ENCODE peak calls at places on chromosomes 7 and 10, in six cellular contexts. X, W, P, T, R and U are unnamed samples.

GRCh38 chr10:49139000-49139865 is 5.4 kb upstream of the FAM170B start:
- DNase-seq in X (no peak), W (peak), P (no peak), T (no peak), R (no peak), U (no peak)

GRCh38 chr10:1369665-1370064 is 313.5 kb downstream of the WDR37 start:
- DNase-seq in R (no peak), X (no peak), P (no peak), W (no peak), T (peak), U (no peak)

GRCh38 chr10:19549503-19549902 is 266.7 kb upstream of the PLXDC2 start:
- DNase-seq in P (no peak), X (no peak), R (no peak), T (no peak), W (peak), U (no peak)

GRCh38 chr10:6737758-6738463 is 157.8 kb upstream of the PRKCQ start:
- DNase-seq in P (no peak), W (peak), R (no peak), T (no peak), X (no peak), U (no peak)

GRCh38 chr10:102449321-102450123 is 1.8 kb downstream of the C10orf95 start:
- DNase-seq in R (peak), W (peak), T (peak), P (peak), X (peak), U (peak)

GRCh38 chr7:1106063-1106782 is 18.3 kb downstream of the GPER1 start:
- DNase-seq in R (no peak), W (no peak), T (no peak), X (no peak), P (peak), U (peak)

GRCh38 chr7:142498364-142498763 is 240.5 kb upstream of the PRSS58 start:
- DNase-seq in W (no peak), T (no peak), X (no peak), P (no peak), R (no peak), U (no peak)

GRCh38 chr10:1209355-1209979 is 153.3 kb downstream of the WDR37 start:
- DNase-seq in R (no peak), W (no peak), T (no peak), X (no peak), P (no peak), U (no peak)

GRCh38 chr10:75658036-75658435 is 226.6 kb downstream of the LRMDA start:
- DNase-seq in R (no peak), W (no peak), T (no peak), P (no peak), X (no peak), U (no peak)

DNA sequence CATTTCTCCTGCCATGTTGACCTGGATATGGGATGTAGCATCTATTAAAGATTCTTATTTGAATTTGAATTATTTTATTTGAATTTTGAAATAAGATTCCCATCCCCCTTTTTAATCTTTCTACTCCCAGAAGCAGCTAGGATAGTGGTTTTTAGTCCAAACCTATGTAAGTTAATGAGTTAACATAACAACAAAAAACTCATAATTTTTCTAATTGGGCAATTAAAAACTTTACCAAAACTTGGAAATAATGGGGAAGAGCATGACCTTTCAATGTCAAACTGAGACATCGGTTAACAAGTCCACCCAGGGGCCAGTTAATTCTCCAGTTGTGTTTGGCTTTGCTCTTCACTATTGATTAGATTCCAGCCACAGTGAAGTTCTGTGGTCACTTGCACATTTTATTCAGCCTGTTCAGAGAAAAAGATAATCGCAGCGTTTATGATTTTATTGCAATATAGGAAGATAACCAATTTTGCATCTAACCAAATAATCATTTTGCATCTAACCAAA is 1.2 kb upstream of the FAM13C start:
- DNase-seq in T (no peak), R (no peak), X (no peak), P (no peak), W (no peak), U (no peak)
- H3K4me3 ChIP-seq in T (peak), R (peak), X (peak), P (peak), W (peak), U (peak)

DNA sequence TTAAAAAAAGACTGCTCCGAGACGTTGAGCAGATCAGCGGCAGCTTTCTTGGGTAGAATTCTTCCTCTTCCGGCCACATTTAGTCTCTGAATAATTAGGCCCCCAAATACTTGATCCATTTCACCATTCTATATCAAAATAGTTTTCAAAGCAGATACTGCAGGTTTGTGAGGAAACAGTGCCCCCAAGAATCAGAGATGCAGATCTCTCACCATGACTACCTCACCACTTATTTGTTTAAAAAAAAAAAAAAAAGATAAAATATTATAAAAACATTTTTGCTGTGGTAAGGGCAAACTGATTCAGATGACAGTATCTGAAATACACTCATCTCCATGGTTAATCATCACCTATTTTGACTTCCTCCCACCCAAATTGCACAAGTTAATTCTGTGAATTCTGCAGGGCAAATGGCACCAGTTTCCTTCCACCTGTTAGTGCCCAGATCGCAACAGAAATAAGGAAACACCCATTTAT is 210.4 kb downstream of the FAM107B start:
- DNase-seq in R (no peak), W (no peak), T (no peak), P (no peak), X (no peak), U (no peak)
- H3K27ac ChIP-seq in R (no peak), W (no peak), T (peak), P (no peak), X (no peak), U (peak)

GRCh38 chr7:150448789-150449147 is 1.7 kb upstream of the GIMAP8 start:
- DNase-seq in R (peak), P (peak), X (peak), T (peak), W (peak), U (peak)
- TF ChIP-seq CTCF in R (peak), P (peak), X (peak), T (no peak), W (peak), U (peak)

GRCh38 chr10:77531441-77532001 is 106.1 kb downstream of the KCNMA1 start:
- DNase-seq in W (peak), X (no peak), P (peak), T (no peak), R (no peak), U (peak)
- H3K4me3 ChIP-seq in W (peak), X (no peak), P (no peak), T (no peak), R (no peak), U (no peak)

GRCh38 chr10:80104066-80104926 is 25.8 kb downstream of the TMEM254 start:
- DNase-seq in W (peak), T (no peak), P (peak), R (no peak), X (no peak), U (no peak)
- H3K27ac ChIP-seq in W (no peak), T (peak), P (peak), R (no peak), X (no peak), U (peak)

GRCh38 chr7:3673524-3673923 is 372.5 kb downstream of the SDK1 start:
- DNase-seq in W (peak), R (peak), P (no peak), X (no peak), T (peak), U (peak)
- TF ChIP-seq CTCF in W (peak), R (peak), P (peak), X (peak), T (no peak), U (peak)

DNA sequence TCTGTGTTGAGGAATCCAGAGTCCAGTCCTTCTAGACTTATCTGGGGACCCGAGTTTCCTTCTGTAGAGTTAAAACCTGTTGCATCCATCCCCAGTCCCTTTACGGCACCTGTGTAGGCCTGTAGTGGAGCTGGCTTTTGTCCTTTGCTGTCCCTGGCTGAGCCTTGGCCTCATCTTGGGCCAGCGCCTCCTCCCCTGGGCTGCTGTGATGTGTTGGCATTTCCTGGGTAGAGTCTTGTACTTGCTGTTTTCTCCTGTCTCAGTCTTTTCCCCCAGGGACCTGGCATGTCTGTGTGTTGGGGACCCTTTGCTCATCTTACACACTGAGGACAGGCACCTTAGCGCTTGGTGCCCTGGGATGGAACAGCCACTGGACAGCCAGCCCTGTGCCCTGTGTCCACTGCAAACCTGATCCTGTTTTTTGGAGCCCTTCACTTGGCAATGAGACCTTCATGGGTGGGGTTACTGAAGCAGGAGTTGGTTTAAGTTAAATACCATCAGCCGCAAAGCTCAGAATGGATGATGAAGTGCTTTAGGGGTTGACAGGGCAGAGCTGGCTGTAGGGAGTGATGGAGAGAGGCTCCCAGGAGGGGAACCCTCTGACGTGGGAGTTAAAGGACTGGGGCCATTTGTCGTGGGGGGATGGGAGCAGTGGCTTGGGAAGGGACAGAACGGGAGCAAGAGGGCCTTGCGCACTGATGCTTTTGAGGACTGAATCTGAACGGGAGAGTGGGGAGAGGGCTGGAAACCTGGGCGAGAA is 50.9 kb downstream of the CUX1 start:
- DNase-seq in T (no peak), W (no peak), R (no peak), X (no peak), P (no peak), U (no peak)
- H3K4me3 ChIP-seq in T (no peak), W (no peak), R (no peak), X (no peak), P (no peak), U (no peak)

GRCh38 chr10:62182595-62182994 is 86.0 kb downstream of the RTKN2 start:
- DNase-seq in X (no peak), W (no peak), P (no peak), T (no peak), R (no peak), U (no peak)

GRCh38 chr10:62183857-62184805 is 84.5 kb downstream of the RTKN2 start:
- DNase-seq in P (no peak), W (peak), T (no peak), X (no peak), R (no peak), U (no peak)

GRCh38 chr10:62185914-62186692 is 82.5 kb downstream of the RTKN2 start:
- DNase-seq in R (no peak), P (no peak), T (no peak), W (no peak), X (no peak), U (no peak)

GRCh38 chr10:62182171-62182570 is 86.5 kb downstream of the RTKN2 start:
- DNase-seq in W (no peak), R (no peak), P (no peak), T (no peak), X (no peak), U (no peak)

GRCh38 chr10:62183442-62183841 is 85.2 kb downstream of the RTKN2 start:
- DNase-seq in P (no peak), W (peak), T (no peak), X (no peak), R (no peak), U (no peak)
- H3K27ac ChIP-seq in P (no peak), W (peak), T (no peak), X (no peak), R (no peak), U (no peak)